ENCODE peak calls at places on chromosomes 11 and 22, in seven cellular contexts. N is amniotic stem cell; Y is stimulated activated CD4-positive, alpha-beta T cell treated with anti-CD3 and anti-CD28 coated beads, Interleukin-4, amount 100 ng/mL, for 48 hours; I is SHP77; B is NCI-H2029; H is neural crest cell; M is NCI-H1105 treated with DMSO at 0.1 percent for 48 hours. P is an unnamed sample.

GRCh38 chr11:129312741-129313587 is 62.7 kb upstream of the BARX2 start:
- DNase-seq in M (no peak), I (no peak), B (no peak), Y (no peak), H (no peak), N (no peak), P (peak; percentile 22)

GRCh38 chr11:115716577-115717214 is 212.5 kb upstream of the CADM1 start:
- DNase-seq in Y (no peak), N (no peak), B (no peak), M (no peak), I (no peak), H (peak; percentile 64), P (no peak)

GRCh38 chr11:134503596-134503995 is 91.6 kb upstream of the B3GAT1 start:
- DNase-seq in Y (no peak), B (no peak), M (no peak), H (no peak), I (no peak), N (no peak), P (no peak)

GRCh38 chr11:117563556-117563955 is 233.5 kb downstream of the DSCAML1 start:
- DNase-seq in N (no peak), B (no peak), H (no peak), Y (no peak), M (no peak), I (no peak), P (no peak)

GRCh38 chr11:28903716-28904115 is 795.5 kb downstream of the METTL15 start:
- DNase-seq in B (peak; percentile 20), I (no peak), N (no peak), Y (no peak), H (no peak), M (peak; percentile 47), P (peak; percentile 27)

GRCh38 chr22:29346659-29347058 is 31.2 kb upstream of the RASL10A start:
- DNase-seq in H (no peak), B (no peak), N (no peak), I (no peak), Y (no peak), M (no peak), P (peak; percentile 95)

GRCh38 chr22:22195265-22196017 is 49.1 kb upstream of the VPREB1 start:
- DNase-seq in N (peak; percentile 9), H (peak; percentile 70), Y (peak; percentile 69), B (peak; percentile 71), I (peak; percentile 78), M (peak; percentile 63), P (peak; percentile 97)

GRCh38 chr11:102762414-102762813 is 18.0 kb downstream of the MMP10 start:
- DNase-seq in I (no peak), H (no peak), B (no peak), M (no peak), N (no peak), Y (no peak), P (no peak)

GRCh38 chr11:132171031-132171430 is 800.6 kb downstream of the NTM start:
- DNase-seq in I (no peak), M (no peak), H (no peak), N (no peak), B (no peak), Y (no peak), P (no peak)

GRCh38 chr22:45830531-45831245 is 146.3 kb downstream of the WNT7B start:
- DNase-seq in I (no peak), N (no peak), M (no peak), B (no peak), Y (no peak), H (no peak), P (no peak)

GRCh38 chr22:36184433-36185035 is 17.1 kb downstream of the APOL4 start:
- DNase-seq in H (no peak), N (no peak), M (no peak), B (no peak), I (no peak), Y (no peak), P (no peak)

GRCh38 chr11:124612567-124613245 is 1.5 kb downstream of the PANX3 start:
- DNase-seq in M (no peak), B (no peak), N (no peak), I (no peak), Y (no peak), H (no peak), P (no peak)

GRCh38 chr22:25919452-25919851 is 177.5 kb downstream of the MYO18B start:
- DNase-seq in N (no peak), B (peak; percentile 71), Y (no peak), I (peak; percentile 57), H (no peak), M (peak; percentile 90), P (peak; percentile 31)

GRCh38 chr22:37486224-37486845 is at the start of gene MFNG:
- DNase-seq in Y (peak; percentile 66), B (peak; percentile 24), N (no peak), I (peak; percentile 89), M (peak; percentile 54), H (peak; percentile 46), P (peak; percentile 86)

GRCh38 chr22:25696763-25697710 is 45.0 kb upstream of the MYO18B start:
- DNase-seq in Y (no peak), I (no peak), N (no peak), B (no peak), M (no peak), H (no peak), P (no peak)

GRCh38 chr11:67274768-67275605 is 8.7 kb downstream of the GRK2 start:
- DNase-seq in M (no peak), B (no peak), H (no peak), I (no peak), Y (no peak), N (no peak), P (no peak)

GRCh38 chr11:126426820-126427749 is 71.6 kb downstream of the ST3GAL4 start:
- DNase-seq in H (no peak), M (no peak), B (peak; percentile 19), Y (no peak), N (no peak), I (no peak), P (no peak)

GRCh38 chr11:17827006-17827405 is 92.4 kb downstream of the KCNC1 start:
- DNase-seq in Y (no peak), B (peak; percentile 57), H (no peak), M (peak; percentile 34), N (no peak), I (no peak), P (no peak)

GRCh38 chr11:130994043-130994442 is 77.8 kb upstream of the SNX19 start:
- DNase-seq in B (no peak), H (no peak), Y (no peak), N (no peak), M (no peak), I (no peak), P (no peak)

GRCh38 chr22:26588749-26589366 is 1.1 kb downstream of the TPST2 start:
- DNase-seq in M (no peak), I (no peak), B (no peak), Y (no peak), H (no peak), N (no peak), P (no peak)

GRCh38 chr22:45968751-45969413 is 8.1 kb downstream of the WNT7B start:
- DNase-seq in I (no peak), B (no peak), H (no peak), N (no peak), M (no peak), Y (no peak), P (no peak)

GRCh38 chr22:45612940-45613339 is 58.7 kb upstream of the ATXN10 start:
- DNase-seq in Y (no peak), N (no peak), H (no peak), I (no peak), M (no peak), B (no peak), P (no peak)

P was measured in NCI-H2171 treated with DMSO at 0.1 percent for 48 hours.